ENCODE peak calls at places on chromosomes 11 and 22, in six cellular contexts. N is MM.1S; A is activated T-helper 1 cell treated with anti-CD3 and anti-CD28 coated beads, Interleukin-2, amount 50 U/mL, for 16 hours; T is mucosa of descending colon; D is posterior vena cava; S is thyroid gland. I is an unnamed sample.

GRCh38 chr22:50085211-50085999 is at the start of gene MLC1:
- DNase-seq in D (no peak), S (no peak), N (no peak), T (no peak), A (no peak), I (no peak)

GRCh38 chr11:67696998-67697397 is 22.6 kb upstream of the ALDH3B2 start:
- DNase-seq in A (no peak), N (no peak), T (no peak), S (no peak), D (peak; percentile 73), I (no peak)

GRCh38 chr11:122764691-122765090 is 73.6 kb upstream of the CRTAM start:
- DNase-seq in A (no peak), N (no peak), T (no peak), D (no peak), S (no peak), I (no peak)

GRCh38 chr11:19786644-19787043 is 74.0 kb downstream of the NAV2 start:
- DNase-seq in T (no peak), N (no peak), D (no peak), A (no peak), S (no peak), I (no peak)

GRCh38 chr11:66082936-66083698 is 13.0 kb downstream of the PACS1 start:
- DNase-seq in T (no peak), S (peak; percentile 36), D (no peak), A (no peak), N (no peak), I (no peak)

GRCh38 chr22:50612168-50612714 is 11.6 kb downstream of the MAPK8IP2 start:
- DNase-seq in A (no peak), N (no peak), T (no peak), D (no peak), S (no peak), I (no peak)

GRCh38 chr11:20050048-20050447 is 110.2 kb downstream of the DBX1 start:
- DNase-seq in N (no peak), D (no peak), S (no peak), T (no peak), A (no peak), I (no peak)

GRCh38 chr11:118353084-118353710 is 6.2 kb upstream of the UBE4A start:
- DNase-seq in S (no peak), N (peak; percentile 33), T (no peak), A (no peak), D (no peak), I (no peak)

GRCh38 chr22:21726650-21727049 is 8.9 kb downstream of the YPEL1 start:
- DNase-seq in D (no peak), A (no peak), N (peak; percentile 36), S (no peak), T (no peak), I (no peak)

GRCh38 chr11:69371731-69372588 is 78.0 kb downstream of the MYEOV start:
- DNase-seq in T (no peak), S (no peak), N (no peak), D (no peak), A (no peak), I (peak; percentile 23)

GRCh38 chr11:35968386-35969088 is 24.7 kb downstream of the LDLRAD3 start:
- DNase-seq in A (no peak), S (no peak), D (no peak), T (no peak), N (no peak), I (no peak)

GRCh38 chr22:39820266-39820665 is 73.3 kb downstream of the ENTHD1 start:
- DNase-seq in N (no peak), S (no peak), T (no peak), A (no peak), D (no peak), I (no peak)

GRCh38 chr11:1025410-1026162 is 10.9 kb downstream of the MUC6 start:
- DNase-seq in A (no peak), T (no peak), N (no peak), D (no peak), S (no peak), I (no peak)

GRCh38 chr11:75301131-75301530 is 50.3 kb downstream of the ARRB1 start:
- DNase-seq in A (no peak), N (no peak), T (peak; percentile 72), S (no peak), D (no peak), I (peak; percentile 72)

GRCh38 chr11:10628506-10629236 is 60.2 kb upstream of the LYVE1 start:
- DNase-seq in A (no peak), S (no peak), D (no peak), T (no peak), N (no peak), I (peak; percentile 49)

GRCh38 chr22:26702906-26703830 is 45.8 kb downstream of the MIAT start:
- DNase-seq in T (no peak), A (no peak), D (no peak), S (no peak), N (no peak), I (no peak)

GRCh38 chr11:118572914-118573550 is 823 bp downstream of the ARCN1 start:
- DNase-seq in N (peak; percentile 28), T (no peak), S (no peak), D (no peak), A (no peak), I (no peak)

GRCh38 chr11:61691378-61692156 is 11.4 kb downstream of the DAGLA start:
- DNase-seq in T (no peak), D (no peak), A (no peak), S (peak; percentile 45), N (no peak), I (no peak)

GRCh38 chr11:70364745-70365535 is 33.4 kb upstream of the CTTN start:
- DNase-seq in N (no peak), D (no peak), S (no peak), A (peak; percentile 16), T (no peak), I (no peak)

GRCh38 chr11:126588630-126589491 is 233.4 kb downstream of the ST3GAL4 start:
- DNase-seq in D (no peak), A (no peak), S (peak; percentile 73), N (no peak), T (no peak), I (no peak)

GRCh38 chr11:122199661-122200060 is 83.6 kb upstream of the BLID start:
- DNase-seq in T (no peak), A (no peak), S (no peak), D (no peak), N (no peak), I (no peak)

GRCh38 chr11:34601609-34602008 is 19.3 kb upstream of the EHF start:
- DNase-seq in N (no peak), D (no peak), A (no peak), S (no peak), T (no peak), I (no peak)

GRCh38 chr11:102883132-102883531 is 8.3 kb upstream of the MMP12 start:
- DNase-seq in S (no peak), D (no peak), N (no peak), T (no peak), A (no peak), I (no peak)

GRCh38 chr22:42077486-42078125 is 1.9 kb upstream of the SMDT1 start:
- DNase-seq in T (no peak), D (peak; percentile 83), N (no peak), A (no peak), S (no peak), I (no peak)

GRCh38 chr22:23306438-23306921 is 126.2 kb downstream of the BCR start:
- DNase-seq in N (no peak), T (no peak), S (no peak), A (no peak), D (peak; percentile 88), I (peak; percentile 54)

GRCh38 chr22:38075961-38076360 is 8.0 kb downstream of the SLC16A8 start:
- DNase-seq in A (no peak), S (no peak), N (no peak), T (peak; percentile 29), D (no peak), I (no peak)

GRCh38 chr11:26028294-26028954 is 303.5 kb upstream of the ANO3 start:
- DNase-seq in D (no peak), N (no peak), A (no peak), S (no peak), T (no peak), I (no peak)

GRCh38 chr11:108872781-108873291 is 208.0 kb downstream of the DDX10 start:
- DNase-seq in D (no peak), N (no peak), T (no peak), S (no peak), A (no peak), I (no peak)

GRCh38 chr11:123601136-123601535 is 53.3 kb downstream of the SCN3B start:
- DNase-seq in D (no peak), T (no peak), N (no peak), A (no peak), S (no peak), I (no peak)

GRCh38 chr22:46674906-46675305 is 54.7 kb downstream of the GRAMD4 start:
- DNase-seq in S (no peak), T (no peak), D (no peak), A (no peak), N (no peak), I (no peak)

GRCh38 chr11:130177782-130178181 is 18.2 kb downstream of the ST14 start:
- DNase-seq in D (no peak), A (no peak), T (no peak), S (no peak), N (no peak), I (no peak)

GRCh38 chr22:46276563-46276962 is 8.8 kb downstream of the TTC38 start:
- DNase-seq in T (no peak), N (no peak), A (no peak), S (no peak), D (no peak), I (no peak)

GRCh38 chr11:128621491-128622136 is 34.3 kb upstream of the ETS1 start:
- DNase-seq in S (no peak), A (no peak), D (no peak), N (no peak), T (no peak), I (no peak)

GRCh38 chr22:44380716-44381500 is 68.2 kb upstream of the SHISAL1 start:
- DNase-seq in A (no peak), D (peak; percentile 76), T (peak; percentile 17), N (no peak), S (no peak), I (peak; percentile 29)

GRCh38 chr11:82636620-82637019 is 97.0 kb downstream of the FAM181B start:
- DNase-seq in T (no peak), N (no peak), A (no peak), D (no peak), S (no peak), I (no peak)

GRCh38 chr11:58061813-58062212 is 31.1 kb downstream of the OR6Q1 start:
- DNase-seq in S (no peak), A (no peak), D (no peak), T (no peak), N (no peak), I (no peak)

GRCh38 chr22:24938741-24939341 is 7.7 kb downstream of the LHFPL7 start:
- DNase-seq in D (no peak), S (peak; percentile 40), N (peak; percentile 70), T (no peak), A (no peak), I (no peak)

I was measured in upper lobe of right lung.